ENCODE peak calls at places on chromosomes 1 and 21, in ten cellular contexts. Z is small intestine; T is activated naive CD8-positive, alpha-beta T cell treated with anti-CD3 and anti-CD28 coated beads, Interleukin-2, amount 50 U/mL, for 24 hours; G is HT1080; B is brain microvascular endothelial cell; N is stimulated activated CD4-positive, alpha-beta T cell treated with anti-CD3 and anti-CD28 coated beads, Interleukin-2, amount 100 ng/mL, for 24 hours; I is NCI-H748 treated with DMSO at 0.1 percent for 48 hours; Y is foreskin melanocyte; D is EL; R is cardiac fibroblast. S is an unnamed sample.
A peak's percentile ranks its signal among the peaks of the same experiment; 100 is the strongest.

GRCh38 chr21:46248827-46249226 is 20.3 kb upstream of the LSS start:
- DNase-seq in Z (no peak), T (no peak), G (no peak), B (no peak), N (no peak), I (no peak), Y (no peak), D (no peak), R (no peak), S (no peak)

GRCh38 chr1:178928985-178929384 is 58.1 kb upstream of the ANGPTL1 start:
- DNase-seq in Z (no peak), T (no peak), G (no peak), B (no peak), N (no peak), I (no peak), Y (no peak), D (no peak), R (peak; percentile 21), S (no peak)

GRCh38 chr1:197557302-197557701 is 218.0 kb downstream of the DENND1B start:
- DNase-seq in Z (peak; percentile 1), T (no peak), G (no peak), B (peak; percentile 5), N (no peak), I (no peak), Y (no peak), D (peak; percentile 35), R (peak; percentile 51), S (no peak)

GRCh38 chr1:60541831-60542532 is 468.4 kb upstream of the C1orf87 start:
- DNase-seq in Z (no peak), T (no peak), G (no peak), B (no peak), N (no peak), I (no peak), Y (no peak), D (no peak), R (no peak), S (no peak)

GRCh38 chr21:46509760-46510159 is 51.1 kb downstream of the DIP2A start:
- DNase-seq in Z (peak; percentile 85), T (no peak), G (no peak), B (peak; percentile 90), N (no peak), I (no peak), Y (no peak), D (no peak), R (peak; percentile 85), S (no peak)

GRCh38 chr1:36517019-36517387 is 34.3 kb upstream of the CSF3R start:
- DNase-seq in Z (no peak), T (no peak), G (no peak), B (no peak), N (no peak), I (no peak), Y (no peak), D (no peak), R (no peak), S (no peak)

GRCh38 chr1:84776639-84777038 is 86.4 kb upstream of the SSX2IP start:
- DNase-seq in Z (no peak), T (no peak), G (peak; percentile 96), B (no peak), N (no peak), I (no peak), Y (no peak), D (peak; percentile 31), R (peak; percentile 43), S (no peak)

GRCh38 chr1:150152772-150153461 is 3.2 kb downstream of the PLEKHO1 start:
- DNase-seq in Z (no peak), T (no peak), G (peak; percentile 79), B (peak; percentile 69), N (no peak), I (no peak), Y (peak; percentile 74), D (peak; percentile 76), R (peak; percentile 76), S (no peak)

S was measured in activated CD8-positive, alpha-beta memory T cell treated with anti-CD3 and anti-CD28 coated beads, Interleukin-2, amount 50 U/mL, for 4 hours.